ENCODE peak calls at places on chromosomes 1 and 21, in four cellular contexts. One of them, this sample, is unnamed.

GRCh38 chr1:93979718-93980319 is 70.6 kb upstream of the GCLM start:
- DNase-seq in iris pigment epithelial cell: peak
- DNase-seq in left ventricle myocardium superior: peak
- DNase-seq in mammary epithelial cell: no peak
- DNase-seq in this sample: no peak

GRCh38 chr21:14382486-14382834 is 486 bp downstream of the HSPA13 start:
- DNase-seq in left ventricle myocardium superior: no peak
- DNase-seq in mammary epithelial cell: no peak
- DNase-seq in iris pigment epithelial cell: peak
- DNase-seq in this sample: no peak

GRCh38 chr1:171188388-171189266 is 3.5 kb downstream of the FMO2 start:
- DNase-seq in left ventricle myocardium superior: peak
- DNase-seq in mammary epithelial cell: peak
- DNase-seq in iris pigment epithelial cell: peak
- DNase-seq in this sample: peak

GRCh38 chr1:244412116-244412639 is 39.5 kb downstream of the ADSS2 start:
- DNase-seq in mammary epithelial cell: no peak
- DNase-seq in left ventricle myocardium superior: no peak
- DNase-seq in iris pigment epithelial cell: no peak
- DNase-seq in this sample: no peak

GRCh38 chr1:210437781-210438180 is 109.1 kb downstream of the HHAT start:
- DNase-seq in left ventricle myocardium superior: no peak
- DNase-seq in iris pigment epithelial cell: peak
- DNase-seq in mammary epithelial cell: no peak
- DNase-seq in this sample: no peak

GRCh38 chr1:168736450-168736980 is 7.5 kb upstream of the DPT start:
- DNase-seq in left ventricle myocardium superior: no peak
- DNase-seq in mammary epithelial cell: no peak
- DNase-seq in iris pigment epithelial cell: no peak
- DNase-seq in this sample: no peak

GRCh38 chr1:222390181-222390580 is 157.7 kb downstream of the HHIPL2 start:
- DNase-seq in left ventricle myocardium superior: no peak
- DNase-seq in iris pigment epithelial cell: peak
- DNase-seq in mammary epithelial cell: no peak
- DNase-seq in this sample: no peak

GRCh38 chr1:169999357-169999756 is 75.1 kb downstream of the KIFAP3 start:
- DNase-seq in mammary epithelial cell: peak
- DNase-seq in iris pigment epithelial cell: peak
- DNase-seq in left ventricle myocardium superior: peak
- DNase-seq in this sample: no peak

GRCh38 chr1:27872059-27872801 is at the start of gene THEMIS2:
- DNase-seq in left ventricle myocardium superior: peak
- DNase-seq in iris pigment epithelial cell: peak
- DNase-seq in mammary epithelial cell: peak
- DNase-seq in this sample: peak